ENCODE peak calls at places on chromosomes 16 and 17, in seven cellular contexts. R, F, J, S, P, B and V are unnamed samples.

GRCh38 chr17:48724241-48725004 is 1.4 kb downstream of the PRAC2 start:
- DNase-seq in B (peak), S (peak), J (peak), R (peak), P (peak), F (peak), V (peak)

GRCh38 chr17:38705803-38706624 is 941 bp downstream of the MLLT6 start:
- DNase-seq in R (no peak), F (peak), S (peak), P (peak), B (peak), J (peak), V (peak)

GRCh38 chr16:85266857-85267256 is 154.6 kb upstream of the CIBAR2 start:
- DNase-seq in F (no peak), J (no peak), B (no peak), S (no peak), R (no peak), P (no peak), V (no peak)

GRCh38 chr17:40530531-40530987 is 29.1 kb upstream of the TNS4 start:
- DNase-seq in R (no peak), S (no peak), J (no peak), F (no peak), B (peak), P (no peak), V (no peak)

GRCh38 chr16:4902038-4902437 is 34.9 kb downstream of the PPL start:
- DNase-seq in R (no peak), B (no peak), S (no peak), J (no peak), P (no peak), F (no peak), V (no peak)

GRCh38 chr17:6666557-6666956 is 15.0 kb downstream of the C17orf100 start:
- DNase-seq in B (no peak), R (no peak), P (no peak), S (peak), J (no peak), F (no peak), V (no peak)

GRCh38 chr16:1188781-1189189 is 35.9 kb downstream of the CACNA1H start:
- DNase-seq in B (peak), S (peak), F (peak), R (peak), P (peak), J (peak), V (peak)

GRCh38 chr17:67841992-67842391 is 16.7 kb downstream of the BPTF start:
- DNase-seq in J (no peak), P (no peak), R (no peak), F (no peak), B (no peak), S (no peak), V (no peak)

GRCh38 chr17:17391575-17392370 is 85.0 kb upstream of the MED9 start:
- DNase-seq in P (no peak), F (no peak), S (no peak), R (no peak), B (no peak), J (no peak), V (no peak)

GRCh38 chr17:40558300-40558584 is 7.0 kb downstream of the CCR7 start:
- DNase-seq in F (no peak), P (no peak), R (no peak), B (no peak), S (no peak), J (no peak), V (no peak)

GRCh38 chr17:49359990-49360795 is 1.9 kb downstream of the ZNF652 start:
- DNase-seq in R (no peak), B (peak), F (no peak), J (no peak), S (peak), P (peak), V (no peak)

GRCh38 chr17:1562178-1562643 is 381 bp downstream of the PITPNA start:
- DNase-seq in B (peak), F (no peak), J (no peak), P (peak), R (no peak), S (peak), V (no peak)

GRCh38 chr16:23024044-23024443 is 125.2 kb downstream of the USP31 start:
- DNase-seq in S (no peak), J (no peak), R (no peak), B (no peak), P (no peak), F (no peak), V (no peak)

GRCh38 chr16:66462912-66463311 is 35.8 kb downstream of the BEAN1 start:
- DNase-seq in F (no peak), R (peak), J (no peak), S (no peak), P (no peak), B (no peak), V (no peak)

GRCh38 chr16:10145636-10146035 is 36.6 kb downstream of the GRIN2A start:
- DNase-seq in B (no peak), R (no peak), S (no peak), J (no peak), F (no peak), P (no peak), V (no peak)

GRCh38 chr17:4893721-4894560 is 5.4 kb upstream of the C17orf107 start:
- DNase-seq in R (no peak), F (no peak), P (no peak), S (no peak), J (no peak), B (no peak), V (no peak)

GRCh38 chr16:4334724-4335495 is 16.2 kb downstream of the PAM16 start:
- DNase-seq in F (no peak), J (no peak), S (peak), B (no peak), P (no peak), R (no peak), V (no peak)

GRCh38 chr17:37191219-37191618 is 184.6 kb upstream of the C17orf78 start:
- DNase-seq in F (no peak), J (no peak), S (no peak), B (no peak), R (peak), P (peak), V (no peak)

GRCh38 chr17:56108811-56109284 is 44.4 kb upstream of the ANKFN1 start:
- DNase-seq in J (no peak), F (no peak), B (peak), S (no peak), R (no peak), P (no peak), V (no peak)
- H4K8ac ChIP-seq in J (no peak), F (no peak), B (no peak), S (no peak), R (no peak), P (no peak), V (no peak)

DNA sequence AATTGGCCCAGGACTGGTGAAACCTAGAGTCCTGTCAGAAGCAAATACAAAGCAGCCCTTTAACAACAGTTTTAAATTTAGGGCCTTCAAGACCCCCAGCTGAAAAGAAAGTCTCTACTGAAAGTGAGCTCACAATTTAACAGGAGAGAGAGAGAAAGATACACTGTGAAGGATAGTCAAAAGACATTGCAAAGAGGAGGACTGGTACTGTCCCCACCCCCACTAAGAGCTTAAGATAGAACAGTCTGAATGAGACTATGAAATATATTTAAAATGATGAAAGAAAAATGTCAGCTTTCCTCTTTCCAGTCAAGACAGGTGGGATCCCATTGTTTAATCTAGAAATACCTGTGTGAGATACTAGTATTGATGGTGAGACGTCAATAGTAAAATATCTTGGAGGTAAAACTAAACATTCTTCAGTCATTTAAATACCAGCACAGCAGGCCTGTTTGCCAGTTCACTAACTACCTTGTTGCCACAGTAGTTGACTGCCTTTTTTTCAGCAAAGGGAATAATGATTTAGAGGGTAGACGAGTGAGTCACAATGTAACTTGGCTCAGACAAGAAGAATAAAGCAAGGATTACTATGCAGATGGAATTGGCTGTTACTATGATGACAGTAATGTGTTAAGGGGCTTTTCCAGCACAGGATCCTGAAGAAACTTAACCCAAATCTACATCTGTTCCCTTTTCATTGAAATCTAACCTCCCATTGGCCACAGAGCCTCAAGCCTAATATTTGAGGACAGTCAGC is 47.2 kb upstream of the RASL10B start:
- DNase-seq in R (peak), J (peak), P (peak), B (peak), F (no peak), S (peak), V (peak)
- H2BK120ac ChIP-seq in R (no peak), J (no peak), P (no peak), B (no peak), F (no peak), S (no peak), V (no peak)

GRCh38 chr17:51507444-51507843 is 247.1 kb downstream of the UTP18 start:
- DNase-seq in B (no peak), S (no peak), J (no peak), F (no peak), R (no peak), P (no peak), V (no peak)
- H4K8ac ChIP-seq in B (no peak), S (no peak), J (no peak), F (no peak), R (no peak), P (no peak), V (no peak)

DNA sequence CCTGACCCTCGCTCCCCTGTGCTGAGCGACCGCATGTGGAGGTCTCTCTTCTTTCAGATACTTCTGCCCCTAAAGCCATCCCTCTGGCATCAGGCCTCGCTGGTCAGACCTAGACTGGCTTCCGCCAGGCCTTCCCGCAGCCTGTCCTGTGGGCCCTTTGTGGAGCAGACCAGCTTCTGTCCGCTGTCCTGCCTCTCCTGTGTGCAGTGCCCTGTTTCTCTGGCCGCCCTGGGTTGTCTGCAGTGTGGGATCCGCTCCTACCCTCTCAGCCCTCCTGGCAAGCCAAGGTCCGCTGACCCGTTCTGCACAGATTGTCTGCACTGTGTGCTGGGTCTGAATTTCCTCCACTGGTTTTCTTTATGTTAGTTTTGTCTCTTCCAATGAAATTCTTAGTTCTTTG is 21.5 kb upstream of the MC1R start:
- DNase-seq in F (no peak), B (no peak), P (no peak), R (no peak), J (no peak), S (no peak), V (no peak)
- H2BK120ac ChIP-seq in F (no peak), B (no peak), P (no peak), R (no peak), J (no peak), S (no peak), V (no peak)